ENCODE peak calls at places on chromosomes 5 and 9, in nine cellular contexts. Z, I, B, A, K, V, N, P and G are unnamed samples.

GRCh38 chr5:65822696-65823095 is 100.7 kb downstream of the NLN start:
- DNase-seq in Z (no peak), I (no peak), B (no peak), A (no peak), K (no peak), V (no peak), N (no peak), P (no peak), G (no peak)

GRCh38 chr9:21696411-21696865 is 106.0 kb upstream of the MTAP start:
- DNase-seq in Z (no peak), I (no peak), B (no peak), A (no peak), K (no peak), V (peak), N (peak), P (peak), G (peak)

GRCh38 chr5:173969167-173970049 is 19.6 kb upstream of the C5orf47 start:
- DNase-seq in Z (no peak), I (no peak), B (no peak), A (peak), K (no peak), V (peak), N (no peak), P (peak), G (no peak)

GRCh38 chr5:172751761-172752510 is 19.1 kb downstream of the DUSP1 start:
- DNase-seq in Z (no peak), I (peak), B (no peak), A (no peak), K (no peak), V (no peak), N (no peak), P (no peak), G (no peak)

GRCh38 chr9:123320814-123321213 is 35.2 kb upstream of the CRB2 start:
- DNase-seq in Z (no peak), I (no peak), B (no peak), A (no peak), K (no peak), V (peak), N (no peak), P (no peak), G (no peak)

GRCh38 chr9:126693428-126693931 is 79.8 kb downstream of the LMX1B start:
- DNase-seq in Z (no peak), I (peak), B (no peak), A (no peak), K (no peak), V (peak), N (no peak), P (no peak), G (no peak)

GRCh38 chr9:37992924-37993349 is 76.1 kb downstream of the SHB start:
- DNase-seq in Z (no peak), I (no peak), B (no peak), A (no peak), K (no peak), V (no peak), N (no peak), P (no peak), G (no peak)

GRCh38 chr5:59143926-59144333 is 561.1 kb downstream of the RAB3C start:
- DNase-seq in Z (no peak), I (no peak), B (no peak), A (no peak), K (no peak), V (no peak), N (no peak), P (no peak), G (no peak)

GRCh38 chr5:2482778-2483177 is 268.7 kb downstream of the IRX2 start:
- DNase-seq in Z (no peak), I (no peak), B (no peak), A (no peak), K (no peak), V (no peak), N (no peak), P (no peak), G (no peak)

GRCh38 chr9:80937646-80938045 is 751.7 kb downstream of the TLE1 start:
- DNase-seq in Z (no peak), I (no peak), B (no peak), A (no peak), K (no peak), V (no peak), N (no peak), P (no peak), G (no peak)

GRCh38 chr5:175734016-175734415 is 76.1 kb downstream of the HRH2 start:
- DNase-seq in Z (no peak), I (no peak), B (no peak), A (no peak), K (no peak), V (no peak), N (no peak), P (no peak), G (no peak)

GRCh38 chr9:3794005-3794404 is 268.2 kb upstream of the RFX3 start:
- DNase-seq in Z (no peak), I (no peak), B (no peak), A (peak), K (no peak), V (peak), N (no peak), P (no peak), G (no peak)